ENCODE peak calls at places on chromosomes 16 and 17, in nine cellular contexts. T, A, B, Z, S, X, J, H and I are unnamed samples.

GRCh38 chr16:49883111-49883829 is 27.4 kb upstream of the ZNF423 start:
- DNase-seq in T (no peak), A (no peak), B (no peak), Z (no peak), S (no peak), X (no peak), J (no peak), H (no peak), I (no peak)

GRCh38 chr16:100989-101388 is 23.0 kb downstream of the MPG start:
- DNase-seq in T (no peak), A (no peak), B (no peak), Z (no peak), S (no peak), X (no peak), J (no peak), H (no peak), I (no peak)

GRCh38 chr17:78661092-78661770 is 84.0 kb upstream of the DNAH17 start:
- DNase-seq in T (no peak), A (peak), B (no peak), Z (no peak), S (no peak), X (no peak), J (no peak), H (no peak), I (no peak)

GRCh38 chr17:49583889-49584288 is 8.2 kb downstream of the NXPH3 start:
- DNase-seq in T (no peak), A (no peak), B (no peak), Z (no peak), S (no peak), X (peak), J (no peak), H (no peak), I (no peak)

GRCh38 chr16:2691491-2692248 is 9.3 kb downstream of the KCTD5 start:
- DNase-seq in T (no peak), A (no peak), B (peak), Z (no peak), S (no peak), X (no peak), J (no peak), H (no peak), I (no peak)

GRCh38 chr16:48317614-48318013 is 67.6 kb downstream of the SIAH1 start:
- DNase-seq in T (no peak), A (no peak), B (no peak), Z (no peak), S (no peak), X (no peak), J (peak), H (no peak), I (no peak)

GRCh38 chr17:31900877-31901276 is 631 bp downstream of the UTP6 start:
- DNase-seq in T (no peak), A (no peak), B (no peak), Z (no peak), S (no peak), X (no peak), J (peak), H (no peak), I (no peak)

GRCh38 chr16:79540825-79541595 is 59.5 kb downstream of the MAF start:
- DNase-seq in T (no peak), A (no peak), B (no peak), Z (no peak), S (no peak), X (no peak), J (no peak), H (no peak), I (no peak)

GRCh38 chr17:2214887-2215615 is 88.5 kb downstream of the SMG6 start:
- DNase-seq in T (no peak), A (peak), B (no peak), Z (no peak), S (peak), X (no peak), J (peak), H (no peak), I (peak)

GRCh38 chr17:35368086-35368824 is 5.2 kb downstream of the SLFN11 start:
- DNase-seq in T (no peak), A (no peak), B (peak), Z (no peak), S (no peak), X (no peak), J (peak), H (no peak), I (no peak)

GRCh38 chr16:87855852-87856715 is 13.2 kb downstream of the SLC7A5 start:
- DNase-seq in T (no peak), A (no peak), B (peak), Z (no peak), S (peak), X (peak), J (peak), H (no peak), I (peak)

GRCh38 chr17:652310-652709 is 62.3 kb downstream of the VPS53 start:
- DNase-seq in T (no peak), A (no peak), B (peak), Z (no peak), S (peak), X (no peak), J (peak), H (no peak), I (peak)

GRCh38 chr17:14557482-14557881 is 256.6 kb downstream of the HS3ST3B1 start:
- DNase-seq in T (no peak), A (no peak), B (no peak), Z (no peak), S (no peak), X (no peak), J (no peak), H (no peak), I (no peak)

GRCh38 chr17:82289822-82290541 is 16.5 kb upstream of the CSNK1D start:
- DNase-seq in T (no peak), A (no peak), B (no peak), Z (no peak), S (no peak), X (no peak), J (no peak), H (no peak), I (no peak)

GRCh38 chr17:65535777-65536572 is 25.5 kb downstream of the AXIN2 start:
- DNase-seq in T (no peak), A (no peak), B (no peak), Z (no peak), S (no peak), X (no peak), J (no peak), H (no peak), I (no peak)

GRCh38 chr17:64236827-64237403 is 26.1 kb downstream of the TEX2 start:
- DNase-seq in T (peak), A (no peak), B (no peak), Z (no peak), S (no peak), X (no peak), J (no peak), H (no peak), I (no peak)

GRCh38 chr17:55152236-55152635 is 112.5 kb upstream of the HLF start:
- DNase-seq in T (no peak), A (no peak), B (no peak), Z (no peak), S (no peak), X (no peak), J (peak), H (no peak), I (no peak)

GRCh38 chr16:68404736-68405345 is 43.5 kb downstream of the SMPD3 start:
- DNase-seq in T (no peak), A (no peak), B (no peak), Z (no peak), S (no peak), X (no peak), J (no peak), H (no peak), I (no peak)

GRCh38 chr16:78478267-78478821 is 378.9 kb downstream of the WWOX start:
- DNase-seq in T (peak), A (no peak), B (no peak), Z (peak), S (no peak), X (no peak), J (peak), H (no peak), I (no peak)

GRCh38 chr17:57892146-57892819 is 42.4 kb upstream of the MRPS23 start:
- DNase-seq in T (peak), A (no peak), B (peak), Z (peak), S (peak), X (peak), J (peak), H (peak), I (peak)

GRCh38 chr17:80832266-80832676 is 159.4 kb upstream of the CHMP6 start:
- DNase-seq in T (peak), A (no peak), B (peak), Z (no peak), S (no peak), X (no peak), J (peak), H (peak), I (no peak)

GRCh38 chr17:35630530-35631148 is 43.5 kb downstream of the AP2B1 start:
- DNase-seq in T (no peak), A (peak), B (no peak), Z (no peak), S (no peak), X (no peak), J (peak), H (no peak), I (no peak)

GRCh38 chr17:61393904-61394629 is 5.6 kb upstream of the TBX2 start:
- DNase-seq in T (no peak), A (no peak), B (no peak), Z (no peak), S (no peak), X (no peak), J (no peak), H (no peak), I (no peak)

GRCh38 chr17:46167826-46168569 is 25.2 kb downstream of the KANSL1 start:
- DNase-seq in T (no peak), A (peak), B (no peak), Z (no peak), S (no peak), X (no peak), J (peak), H (no peak), I (no peak)

GRCh38 chr16:18803569-18804462 is 2.5 kb upstream of the ARL6IP1 start:
- DNase-seq in T (no peak), A (no peak), B (no peak), Z (no peak), S (no peak), X (no peak), J (peak), H (peak), I (no peak)

GRCh38 chr17:78512976-78513375 is 64.2 kb downstream of the DNAH17 start:
- DNase-seq in T (no peak), A (no peak), B (no peak), Z (no peak), S (no peak), X (no peak), J (no peak), H (no peak), I (no peak)

GRCh38 chr17:75073618-75074047 is 14.1 kb upstream of the SLC16A5 start:
- DNase-seq in T (no peak), A (no peak), B (no peak), Z (no peak), S (no peak), X (no peak), J (peak), H (no peak), I (no peak)